ENCODE peak calls at places on chromosomes 13 and 19, in nine cellular contexts. One of them, this sample, is unnamed.

GRCh38 chr19:39671739-39672363 is 16.1 kb downstream of the LGALS16 start:
- DNase-seq in psoas muscle: no peak
- DNase-seq in NCI-H82: peak
- DNase-seq in sciatic nerve: no peak
- DNase-seq in iris pigment epithelial cell: peak
- DNase-seq in WERI-Rb-1: peak
- DNase-seq in mesothelial cell of epicardium: no peak
- DNase-seq in kidney tubule cell: peak
- DNase-seq in CD8-positive, alpha-beta T cell: peak
- DNase-seq in this sample: peak

GRCh38 chr19:11737964-11738745 is 591 bp downstream of the ZNF823 start:
- DNase-seq in psoas muscle: peak
- DNase-seq in NCI-H82: peak
- DNase-seq in sciatic nerve: peak
- DNase-seq in iris pigment epithelial cell: peak
- DNase-seq in WERI-Rb-1: peak
- DNase-seq in mesothelial cell of epicardium: peak
- DNase-seq in kidney tubule cell: peak
- DNase-seq in CD8-positive, alpha-beta T cell: peak
- DNase-seq in this sample: peak

GRCh38 chr13:95039415-95039814 is 261.8 kb downstream of the ABCC4 start:
- DNase-seq in psoas muscle: no peak
- DNase-seq in NCI-H82: peak
- DNase-seq in sciatic nerve: no peak
- DNase-seq in iris pigment epithelial cell: peak
- DNase-seq in WERI-Rb-1: no peak
- DNase-seq in mesothelial cell of epicardium: no peak
- DNase-seq in kidney tubule cell: no peak
- DNase-seq in CD8-positive, alpha-beta T cell: no peak
- DNase-seq in this sample: no peak

GRCh38 chr13:43113603-43114002 is 90.2 kb downstream of the DNAJC15 start:
- DNase-seq in psoas muscle: no peak
- DNase-seq in NCI-H82: no peak
- DNase-seq in sciatic nerve: no peak
- DNase-seq in iris pigment epithelial cell: peak
- DNase-seq in WERI-Rb-1: no peak
- DNase-seq in mesothelial cell of epicardium: no peak
- DNase-seq in kidney tubule cell: no peak
- DNase-seq in CD8-positive, alpha-beta T cell: no peak
- DNase-seq in this sample: no peak

GRCh38 chr13:23460309-23460708 is 26.8 kb upstream of the SACS start:
- DNase-seq in psoas muscle: no peak
- DNase-seq in NCI-H82: no peak
- DNase-seq in sciatic nerve: no peak
- DNase-seq in iris pigment epithelial cell: no peak
- DNase-seq in WERI-Rb-1: no peak
- DNase-seq in mesothelial cell of epicardium: no peak
- DNase-seq in kidney tubule cell: no peak
- DNase-seq in CD8-positive, alpha-beta T cell: no peak
- DNase-seq in this sample: no peak

GRCh38 chr19:7917292-7918061 is 2.7 kb upstream of the SNAPC2 start:
- DNase-seq in psoas muscle: no peak
- DNase-seq in NCI-H82: peak
- DNase-seq in sciatic nerve: peak
- DNase-seq in iris pigment epithelial cell: peak
- DNase-seq in WERI-Rb-1: peak
- DNase-seq in mesothelial cell of epicardium: peak
- DNase-seq in kidney tubule cell: peak
- DNase-seq in CD8-positive, alpha-beta T cell: peak
- DNase-seq in this sample: peak

GRCh38 chr19:4115050-4115817 is 8.7 kb downstream of the MAP2K2 start:
- DNase-seq in psoas muscle: no peak
- DNase-seq in NCI-H82: peak
- DNase-seq in sciatic nerve: no peak
- DNase-seq in iris pigment epithelial cell: no peak
- DNase-seq in WERI-Rb-1: peak
- DNase-seq in mesothelial cell of epicardium: no peak
- DNase-seq in kidney tubule cell: no peak
- DNase-seq in CD8-positive, alpha-beta T cell: peak
- DNase-seq in this sample: no peak

GRCh38 chr19:57941593-57941992 is 5.9 kb downstream of the ZNF256 start:
- DNase-seq in psoas muscle: no peak
- DNase-seq in NCI-H82: no peak
- DNase-seq in sciatic nerve: no peak
- DNase-seq in iris pigment epithelial cell: no peak
- DNase-seq in WERI-Rb-1: no peak
- DNase-seq in mesothelial cell of epicardium: no peak
- DNase-seq in kidney tubule cell: no peak
- DNase-seq in CD8-positive, alpha-beta T cell: no peak
- DNase-seq in this sample: no peak

GRCh38 chr19:3041302-3041701 is 12.2 kb upstream of the TLE2 start:
- DNase-seq in psoas muscle: no peak
- DNase-seq in NCI-H82: no peak
- DNase-seq in sciatic nerve: no peak
- DNase-seq in iris pigment epithelial cell: no peak
- DNase-seq in WERI-Rb-1: no peak
- DNase-seq in mesothelial cell of epicardium: no peak
- DNase-seq in kidney tubule cell: no peak
- DNase-seq in CD8-positive, alpha-beta T cell: no peak
- DNase-seq in this sample: no peak

GRCh38 chr19:42942187-42942789 is 5.3 kb upstream of the PSG7 start:
- DNase-seq in psoas muscle: no peak
- DNase-seq in NCI-H82: peak
- DNase-seq in sciatic nerve: no peak
- DNase-seq in iris pigment epithelial cell: no peak
- DNase-seq in WERI-Rb-1: peak
- DNase-seq in mesothelial cell of epicardium: no peak
- DNase-seq in kidney tubule cell: peak
- DNase-seq in CD8-positive, alpha-beta T cell: no peak
- DNase-seq in this sample: peak

This sample was measured in fibroblast of pulmonary artery.